ENCODE peak calls at places on chromosomes 13 and 19, in seven cellular contexts. R is RWPE1, L is A549, I is fibroblast of pulmonary artery, P is tibial artery, J is lower leg skin, E is neural progenitor cell. Y is an unnamed sample.

GRCh38 chr19:38736036-38736412 is 8.2 kb downstream of the CAPN12 start:
- DNase-seq in R (no peak), L (peak), I (no peak), P (no peak), J (peak), E (peak), Y (no peak)

GRCh38 chr13:99380402-99380801 is 73.2 kb upstream of the GPR183 start:
- DNase-seq in R (no peak), L (no peak), I (no peak), P (no peak), J (peak), E (no peak), Y (peak)

GRCh38 chr13:44280461-44280860 is 93.2 kb upstream of the SERP2 start:
- DNase-seq in R (no peak), L (no peak), I (no peak), P (no peak), J (no peak), E (no peak), Y (no peak)

GRCh38 chr13:86051134-86052103 is 252.2 kb upstream of the SLITRK6 start:
- DNase-seq in R (peak), L (peak), I (peak), P (no peak), J (no peak), E (no peak), Y (no peak)

GRCh38 chr19:5718032-5718578 is 1.8 kb downstream of the LONP1 start:
- DNase-seq in R (no peak), L (no peak), I (peak), P (no peak), J (no peak), E (no peak), Y (no peak)

GRCh38 chr13:50235604-50236003 is 220.4 kb downstream of the KCNRG start:
- DNase-seq in R (no peak), L (no peak), I (no peak), P (no peak), J (no peak), E (no peak), Y (no peak)

GRCh38 chr19:44764975-44765948 is 12.4 kb upstream of the CBLC start:
- DNase-seq in R (no peak), L (peak), I (peak), P (no peak), J (no peak), E (no peak), Y (no peak)

GRCh38 chr19:48443731-48444128 is 2.1 kb upstream of the GRWD1 start:
- DNase-seq in R (no peak), L (no peak), I (no peak), P (no peak), J (no peak), E (no peak), Y (no peak)

GRCh38 chr13:89401209-89401810 is 1730.1 kb downstream of the SLITRK5 start:
- DNase-seq in R (peak), L (peak), I (peak), P (no peak), J (no peak), E (no peak), Y (no peak)

GRCh38 chr19:36246006-36246391 is 31.1 kb downstream of the ZNF146 start:
- DNase-seq in R (no peak), L (no peak), I (peak), P (no peak), J (no peak), E (no peak), Y (no peak)

GRCh38 chr19:42420055-42420544 is 7.1 kb downstream of the LIPE start:
- DNase-seq in R (peak), L (peak), I (peak), P (no peak), J (no peak), E (peak), Y (no peak)

GRCh38 chr19:49853852-49854849 is 3.2 kb downstream of the PTOV1 start:
- DNase-seq in R (no peak), L (no peak), I (no peak), P (no peak), J (no peak), E (no peak), Y (no peak)

GRCh38 chr13:50452761-50453160 is 390.7 kb downstream of the DLEU7 start:
- DNase-seq in R (no peak), L (no peak), I (no peak), P (no peak), J (no peak), E (no peak), Y (no peak)

GRCh38 chr13:39612023-39612637 is 9.1 kb upstream of the LHFPL6 start:
- DNase-seq in R (peak), L (peak), I (peak), P (peak), J (peak), E (peak), Y (no peak)

GRCh38 chr13:47908200-47908902 is 92.7 kb downstream of the SUCLA2 start:
- DNase-seq in R (peak), L (no peak), I (peak), P (no peak), J (no peak), E (no peak), Y (no peak)

GRCh38 chr13:37701972-37702371 is 103.4 kb upstream of the POSTN start:
- DNase-seq in R (peak), L (peak), I (peak), P (peak), J (peak), E (no peak), Y (no peak)

GRCh38 chr13:30346159-30346788 is 38.9 kb upstream of the KATNAL1 start:
- DNase-seq in R (no peak), L (no peak), I (no peak), P (no peak), J (no peak), E (no peak), Y (no peak)

GRCh38 chr19:347946-348861 is 3.6 kb upstream of the MIER2 start:
- DNase-seq in R (no peak), L (no peak), I (peak), P (no peak), J (no peak), E (peak), Y (no peak)

GRCh38 chr13:28545583-28546333 is 50.8 kb upstream of the FLT1 start:
- DNase-seq in R (no peak), L (peak), I (no peak), P (no peak), J (no peak), E (no peak), Y (no peak)

GRCh38 chr13:98939552-98940306 is 38.1 kb downstream of the DOCK9 start:
- DNase-seq in R (no peak), L (no peak), I (peak), P (no peak), J (no peak), E (no peak), Y (no peak)

GRCh38 chr19:19615086-19615485 is 3.4 kb downstream of the PBX4 start:
- DNase-seq in R (no peak), L (peak), I (no peak), P (no peak), J (no peak), E (no peak), Y (no peak)

GRCh38 chr19:44644391-44645016 is 794 bp downstream of the PVR start:
- DNase-seq in R (peak), L (peak), I (peak), P (no peak), J (no peak), E (peak), Y (no peak)

GRCh38 chr13:57630661-57631606 is 610 bp upstream of the PCDH17 start:
- DNase-seq in R (peak), L (no peak), I (no peak), P (no peak), J (no peak), E (peak), Y (no peak)

GRCh38 chr13:93411281-93411680 is 184.7 kb downstream of the GPC6 start:
- DNase-seq in R (no peak), L (no peak), I (peak), P (no peak), J (no peak), E (no peak), Y (no peak)

GRCh38 chr19:14434543-14435319 is 1.6 kb downstream of the PKN1 start:
- DNase-seq in R (peak), L (peak), I (peak), P (peak), J (peak), E (no peak), Y (no peak)

GRCh38 chr13:58991826-58992477 is 1171.8 kb downstream of the DIAPH3 start:
- DNase-seq in R (peak), L (no peak), I (no peak), P (no peak), J (no peak), E (no peak), Y (no peak)

GRCh38 chr13:58992478-58993042 is 1171.2 kb downstream of the DIAPH3 start:
- DNase-seq in R (no peak), L (no peak), I (no peak), P (no peak), J (no peak), E (no peak), Y (no peak)

GRCh38 chr13:58994077-58994476 is 1169.7 kb downstream of the DIAPH3 start:
- DNase-seq in R (no peak), L (no peak), I (no peak), P (no peak), J (no peak), E (no peak), Y (no peak)

GRCh38 chr13:58999851-59000250 is 1163.9 kb downstream of the DIAPH3 start:
- DNase-seq in R (no peak), L (no peak), I (no peak), P (no peak), J (no peak), E (no peak), Y (no peak)

DNA sequence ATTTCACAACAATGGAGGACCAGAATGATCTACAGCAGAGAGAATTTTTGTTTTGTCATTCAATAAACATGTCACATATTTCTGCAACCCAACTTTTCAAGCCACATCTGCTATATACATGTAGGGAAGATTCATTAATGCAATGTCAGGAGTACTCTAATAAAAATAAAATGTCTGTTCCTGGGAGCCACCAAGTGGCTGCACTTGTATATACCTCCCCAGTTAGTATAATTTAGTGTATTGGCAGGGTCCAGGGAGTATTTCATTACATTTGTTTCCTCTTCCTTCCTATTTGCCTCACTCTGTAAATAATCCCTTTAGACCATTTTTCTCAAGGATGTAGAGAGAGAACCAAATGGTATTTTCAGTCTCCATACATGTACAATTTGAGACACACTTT is 1169.0 kb downstream of the DIAPH3 start:
- DNase-seq in R (no peak), L (no peak), I (peak), P (no peak), J (no peak), E (no peak), Y (no peak)
- TF ChIP-seq CTCF in R (no peak), L (no peak), I (peak), P (no peak), J (no peak), E (peak), Y (peak)

GRCh38 chr19:18291019-18291524 is 9.7 kb upstream of the JUND start:
- DNase-seq in R (no peak), L (no peak), I (no peak), P (no peak), J (no peak), E (no peak), Y (no peak)

GRCh38 chr19:18289471-18290066 is 8.1 kb upstream of the JUND start:
- DNase-seq in R (no peak), L (no peak), I (no peak), P (no peak), J (no peak), E (no peak), Y (no peak)

GRCh38 chr19:18286973-18287635 is 5.7 kb upstream of the JUND start:
- DNase-seq in R (no peak), L (no peak), I (no peak), P (no peak), J (no peak), E (peak), Y (peak)

GRCh38 chr19:18290250-18291018 is 9.0 kb upstream of the JUND start:
- DNase-seq in R (no peak), L (no peak), I (peak), P (no peak), J (no peak), E (no peak), Y (no peak)

GRCh38 chr19:18287836-18288772 is 6.7 kb upstream of the JUND start:
- DNase-seq in R (no peak), L (no peak), I (no peak), P (no peak), J (no peak), E (peak), Y (peak)
- TF ChIP-seq CTCF in R (no peak), L (no peak), I (no peak), P (no peak), J (no peak), E (peak), Y (peak)

GRCh38 chr19:57068921-57069697 is 50.7 kb upstream of the USP29 start:
- DNase-seq in R (no peak), L (no peak), I (no peak), P (no peak), J (no peak), E (no peak), Y (no peak)
- TF ChIP-seq CTCF in R (no peak), L (no peak), I (no peak), P (no peak), J (no peak), E (peak), Y (no peak)

DNA sequence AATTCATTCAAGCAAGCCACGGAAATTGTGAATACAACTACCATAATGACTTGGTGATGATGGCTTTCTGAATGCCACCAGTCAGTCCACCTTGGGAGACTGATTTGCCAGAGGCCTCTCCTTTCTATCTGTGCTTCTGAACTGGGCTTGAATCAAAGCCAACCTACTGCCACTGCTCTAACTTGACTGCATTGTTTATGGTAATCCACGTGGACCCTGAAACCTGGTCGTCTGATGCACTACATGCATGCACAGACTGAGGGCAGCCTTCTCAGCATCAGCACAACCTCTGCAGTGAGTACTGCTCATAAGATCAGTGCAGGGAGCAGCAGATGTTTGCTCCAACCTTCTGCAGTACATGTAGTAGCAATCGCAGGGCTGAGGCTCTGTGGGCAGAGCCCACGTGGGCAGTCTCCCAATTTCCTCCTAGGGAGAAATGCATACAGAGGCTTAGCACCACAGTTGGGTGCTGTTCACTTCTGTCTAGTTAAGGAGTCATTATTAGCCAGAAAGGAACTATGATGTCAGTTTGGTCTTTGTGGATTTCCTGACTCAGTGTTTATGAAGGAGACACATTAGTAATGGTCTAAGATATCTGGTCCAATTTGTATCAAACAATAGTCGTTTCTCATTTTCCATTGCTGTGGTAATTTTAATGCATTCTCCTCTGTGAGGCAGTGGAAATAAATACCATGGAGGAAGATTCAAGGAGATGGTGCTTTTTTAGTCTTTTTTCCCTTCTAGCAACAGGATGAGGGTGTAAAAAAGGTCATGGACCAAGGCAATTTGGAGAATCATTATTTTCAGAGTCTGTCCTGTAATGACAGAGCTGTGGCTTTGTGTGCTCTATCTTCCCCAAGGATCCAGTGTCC is 82.5 kb downstream of the AKAP11 start:
- DNase-seq in R (no peak), L (no peak), I (peak), P (no peak), J (no peak), E (peak), Y (no peak)
- TF ChIP-seq CTCF in R (no peak), L (no peak), I (peak), P (no peak), J (no peak), E (no peak), Y (peak)

DNA sequence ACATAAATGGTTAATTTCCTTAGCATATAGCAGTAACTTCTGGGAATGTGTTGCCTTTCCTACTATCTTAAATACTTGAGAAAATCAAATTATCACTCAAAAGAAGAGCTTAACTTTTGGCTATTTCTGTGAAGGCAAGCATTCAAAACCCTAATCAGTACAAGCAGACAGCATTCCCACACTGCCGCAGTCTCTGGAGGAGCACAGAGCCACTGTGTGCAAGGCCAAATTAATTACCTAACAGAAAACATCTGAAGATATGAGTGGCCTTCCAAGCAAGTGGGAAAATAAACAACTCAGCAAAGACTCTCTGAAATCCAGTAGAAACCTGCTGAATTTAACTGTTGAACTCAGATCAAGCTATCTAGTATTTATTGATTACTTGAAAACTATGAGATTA is 68.2 kb downstream of the COL4A1 start:
- DNase-seq in R (no peak), L (no peak), I (no peak), P (peak), J (no peak), E (no peak), Y (no peak)
- TF ChIP-seq CTCF in R (no peak), L (no peak), I (no peak), P (no peak), J (no peak), E (no peak), Y (no peak)

DNA sequence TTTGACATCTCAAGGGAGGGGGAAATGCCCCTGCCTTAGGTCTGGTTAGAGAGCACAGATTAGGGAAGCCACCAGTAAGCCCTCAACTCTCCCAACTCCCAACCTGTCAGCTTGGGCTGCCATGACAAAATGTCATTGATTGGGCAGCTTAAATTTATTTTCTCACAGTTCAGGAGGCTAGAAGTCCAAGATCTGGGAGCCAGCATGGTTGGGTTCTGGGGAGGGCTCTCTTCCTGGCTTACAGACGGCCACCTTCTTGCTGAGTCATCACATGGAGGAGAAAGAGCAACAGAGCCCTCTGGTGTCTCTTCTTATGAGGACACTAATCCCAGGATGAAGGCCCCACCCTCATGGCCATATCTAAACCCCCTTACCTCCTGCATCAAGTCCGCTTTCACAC is 24.2 kb downstream of the C19orf12 start:
- DNase-seq in R (peak), L (peak), I (peak), P (no peak), J (no peak), E (peak), Y (no peak)
- TF ChIP-seq CTCF in R (no peak), L (peak), I (peak), P (peak), J (no peak), E (peak), Y (peak)

GRCh38 chr19:10568444-10568825 is 344 bp downstream of the CDKN2D start:
- DNase-seq in R (no peak), L (peak), I (no peak), P (peak), J (no peak), E (no peak), Y (no peak)
- TF ChIP-seq CTCF in R (no peak), L (no peak), I (no peak), P (no peak), J (no peak), E (no peak), Y (no peak)

GRCh38 chr13:92074658-92075057 is 676.2 kb downstream of the GPC5 start:
- DNase-seq in R (no peak), L (peak), I (peak), P (no peak), J (no peak), E (peak), Y (no peak)
- TF ChIP-seq CTCF in R (no peak), L (peak), I (peak), P (no peak), J (no peak), E (peak), Y (peak)

DNA sequence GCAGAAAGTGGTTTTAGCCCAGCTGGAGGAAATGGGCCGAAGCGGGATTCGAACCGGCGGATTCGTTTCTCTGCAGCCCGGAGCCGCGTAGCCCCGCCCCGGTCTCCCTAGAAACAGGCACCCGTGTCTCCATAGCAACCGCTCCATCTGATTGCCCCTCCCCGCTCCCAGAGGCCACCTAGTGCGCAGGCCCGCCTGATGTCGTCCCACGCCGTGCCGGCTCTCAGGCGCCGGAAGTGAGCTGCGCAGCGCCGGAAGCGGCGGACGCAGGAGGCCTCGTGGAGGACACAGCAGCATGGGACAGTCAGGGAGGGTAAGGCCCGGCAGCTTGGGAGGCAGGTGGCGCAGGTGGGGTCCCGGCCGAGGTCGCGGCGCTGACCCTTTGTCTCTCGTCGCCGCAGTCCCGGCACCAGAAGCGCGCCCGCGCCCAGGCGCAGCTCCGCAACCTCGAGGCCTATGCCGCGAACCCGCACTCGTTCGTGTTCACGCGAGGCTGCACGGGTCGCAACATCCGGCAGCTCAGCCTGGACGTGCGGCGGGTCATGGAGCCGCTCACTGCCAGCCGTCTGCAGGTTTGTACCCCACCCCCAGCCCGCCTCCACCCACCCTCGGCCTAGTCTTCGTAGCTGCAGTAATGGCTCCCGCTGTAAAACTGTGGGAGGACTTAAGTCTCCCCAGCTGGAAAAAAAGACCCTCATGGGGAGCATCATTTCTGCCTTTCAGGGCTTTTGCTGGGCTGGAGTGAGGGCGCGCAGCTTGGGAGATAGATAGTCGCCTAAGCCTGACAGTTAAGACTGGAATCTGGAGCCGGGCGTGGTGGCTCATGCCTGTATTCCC is at the start of gene PPAN:
- DNase-seq in R (peak), L (peak), I (peak), P (peak), J (peak), E (peak), Y (peak)
- TF ChIP-seq CTCF in R (no peak), L (no peak), I (no peak), P (peak), J (no peak), E (no peak), Y (no peak)

Y was measured in osteocyte.